ENCODE peak calls at places on chromosomes 11 and 22, in nine cellular contexts. W, H, R, F, C, V, Q, E and Z are unnamed samples.

GRCh38 chr11:9691865-9692264 is 28.0 kb downstream of the SWAP70 start:
- DNase-seq in E (no peak), V (peak; percentile 26), Q (peak; percentile 64), W (peak; percentile 23), R (no peak), H (peak; percentile 90), F (no peak), C (no peak), Z (no peak)

GRCh38 chr11:134861490-134862107 is 449.6 kb upstream of the B3GAT1 start:
- DNase-seq in F (no peak), E (no peak), R (no peak), H (no peak), V (no peak), Q (no peak), C (no peak), W (no peak), Z (no peak)

GRCh38 chr22:46390652-46391301 is 55.3 kb downstream of the TRMU start:
- DNase-seq in C (peak; percentile 73), Q (no peak), V (peak; percentile 52), W (no peak), E (no peak), H (peak; percentile 75), R (peak; percentile 76), F (no peak), Z (peak; percentile 52)

GRCh38 chr11:73397468-73398131 is 21.4 kb downstream of the RELT start:
- DNase-seq in H (no peak), Q (no peak), V (no peak), E (no peak), F (no peak), C (no peak), R (no peak), W (no peak), Z (no peak)

GRCh38 chr22:38347181-38347943 is 30.1 kb upstream of the CSNK1E start:
- DNase-seq in F (no peak), C (peak; percentile 12), R (no peak), E (no peak), H (no peak), V (no peak), W (no peak), Q (no peak), Z (no peak)

GRCh38 chr11:96259053-96259837 is 83.8 kb downstream of the MAML2 start:
- DNase-seq in V (peak; percentile 76), F (no peak), R (peak; percentile 80), H (peak; percentile 93), C (no peak), Q (peak; percentile 84), E (peak; percentile 26), W (no peak), Z (peak; percentile 69)

GRCh38 chr11:27215471-27216267 is 147.3 kb downstream of the CCDC34 start:
- DNase-seq in R (no peak), V (peak; percentile 44), W (no peak), E (no peak), Q (no peak), F (no peak), H (no peak), C (peak; percentile 68), Z (no peak)

GRCh38 chr22:42934338-42934737 is 77.3 kb upstream of the ARFGAP3 start:
- DNase-seq in E (no peak), C (no peak), Q (no peak), V (no peak), R (no peak), W (no peak), H (no peak), F (peak; percentile 33), Z (no peak)

GRCh38 chr11:34443136-34443535 is 4.4 kb downstream of the CAT start:
- DNase-seq in C (no peak), E (no peak), W (no peak), F (no peak), V (no peak), R (no peak), H (no peak), Q (no peak), Z (no peak)

GRCh38 chr11:127000291-127000968 is at the start of gene KIRREL3:
- DNase-seq in E (peak; percentile 33), V (no peak), H (no peak), C (peak; percentile 15), F (no peak), W (no peak), Q (no peak), R (peak; percentile 48), Z (no peak)

GRCh38 chr11:60168306-60168705 is 14.6 kb downstream of the MS4A6A start:
- DNase-seq in E (no peak), H (peak; percentile 21), R (no peak), C (no peak), F (peak; percentile 14), V (no peak), Q (no peak), W (no peak), Z (no peak)

GRCh38 chr11:9280655-9281301 is 15.6 kb upstream of the DENND5A start:
- DNase-seq in R (peak; percentile 58), F (peak; percentile 88), H (peak; percentile 41), W (no peak), C (no peak), E (no peak), Q (peak; percentile 57), V (peak; percentile 64), Z (peak; percentile 75)

GRCh38 chr11:44565746-44566558 is 489 bp downstream of the CD82 start:
- DNase-seq in E (no peak), H (no peak), R (no peak), F (no peak), V (no peak), W (no peak), Q (no peak), C (no peak), Z (no peak)

GRCh38 chr11:102831128-102831708 is 12.2 kb downstream of the MMP3 start:
- DNase-seq in R (peak; percentile 67), E (peak; percentile 16), F (peak; percentile 23), V (peak; percentile 31), H (no peak), W (no peak), C (peak; percentile 20), Q (no peak), Z (peak; percentile 60)
- TF ChIP-seq CTCF in R (peak; percentile 74), E (no peak), F (peak; percentile 37), V (peak; percentile 38), H (peak; percentile 42), W (no peak), C (no peak), Q (peak; percentile 78), Z (peak; percentile 64)

DNA sequence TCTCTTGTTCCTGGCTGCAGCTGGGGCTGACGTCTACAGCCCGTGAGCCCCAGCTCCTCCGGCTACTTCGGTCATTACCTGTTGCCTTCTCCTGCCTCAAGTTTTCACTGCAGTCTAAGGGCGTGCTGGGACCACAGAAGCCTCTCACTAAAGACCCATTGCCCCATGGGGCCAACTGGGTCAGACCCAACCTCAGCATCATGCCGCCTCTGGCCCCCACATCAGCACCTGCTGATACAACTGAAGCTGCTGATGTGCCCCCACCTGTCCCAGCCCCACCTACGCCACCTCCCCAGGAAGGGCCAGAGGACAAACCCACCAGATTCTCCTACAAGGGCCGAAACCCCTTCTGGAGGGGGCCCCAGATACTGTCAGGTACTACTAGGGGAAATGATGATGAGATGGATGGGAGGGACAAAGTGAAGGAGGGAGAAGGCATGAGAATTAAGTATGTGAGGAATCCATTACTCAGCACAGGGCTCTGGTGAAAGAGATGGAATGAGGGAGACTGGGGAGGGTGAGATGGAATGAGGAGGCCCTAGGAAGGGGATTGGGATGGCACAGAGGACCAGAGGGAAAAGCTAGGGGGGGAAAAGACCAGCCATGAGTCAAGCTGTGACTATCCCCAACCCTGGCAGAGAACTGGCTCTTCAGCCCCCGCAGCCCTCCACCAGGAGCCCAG is 5.1 kb downstream of the C11orf42 start:
- DNase-seq in R (peak; percentile 59), V (no peak), E (no peak), W (no peak), C (no peak), H (no peak), Q (no peak), F (no peak), Z (no peak)
- H3K4me3 ChIP-seq in R (no peak overlapping the region), V (no peak overlapping the region), E (no peak overlapping the region), W (no peak overlapping the region), C (no peak overlapping the region), H (no peak overlapping the region), Q (no peak overlapping the region), F (no peak overlapping the region), Z (no peak overlapping the region)

DNA sequence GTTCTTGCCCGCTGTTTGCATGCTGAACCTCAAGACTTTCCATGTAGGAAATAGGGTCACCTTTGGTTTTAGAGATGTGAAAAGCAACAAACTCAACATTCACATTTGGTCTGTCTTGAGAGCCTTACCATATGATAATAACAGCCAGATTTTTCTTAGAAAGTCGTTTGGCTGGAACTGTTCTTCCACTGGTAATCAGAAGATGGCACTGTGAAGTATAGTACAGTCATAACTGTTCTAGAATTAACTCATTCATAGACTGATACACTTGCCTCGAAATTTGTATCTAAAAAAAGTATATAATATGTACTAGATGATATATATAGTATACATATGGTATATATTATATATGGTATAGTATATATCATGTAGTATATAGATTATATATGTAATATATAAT is 12.3 kb downstream of the LUZP2 start:
- DNase-seq in F (no peak), R (no peak), E (no peak), Q (no peak), W (no peak), H (peak; percentile 27), V (peak; percentile 46), C (no peak), Z (no peak)
- TF ChIP-seq CTCF in F (no peak), R (no peak), E (no peak), Q (peak; percentile 27), W (no peak), H (peak; percentile 19), V (peak; percentile 52), C (no peak), Z (no peak)

GRCh38 chr11:19714387-19715363 is 2.0 kb downstream of the NAV2 start:
- DNase-seq in Q (no peak), F (no peak), W (no peak), R (peak; percentile 56), C (peak; percentile 40), E (peak; percentile 17), H (peak; percentile 17), V (peak; percentile 59), Z (peak; percentile 10)
- H3K4me3 ChIP-seq in Q (peak overlapping the region; percentile 68), F (no peak overlapping the region), W (no peak overlapping the region), R (peak overlapping the region; percentile 76), C (no peak overlapping the region), E (peak overlapping the region; percentile 49), H (no peak overlapping the region), V (peak overlapping the region; percentile 79), Z (peak overlapping the region; percentile 69)